ENCODE peak calls at places on chromosomes 1 and 21, in seven cellular contexts. M is tibial nerve, A is heart left ventricle, S is Peyer's patch, U is A549, L is NB4, X is upper lobe of left lung. E is an unnamed sample.

GRCh38 chr1:160045653-160046052 is 13.9 kb upstream of the PIGM start:
- DNase-seq in M (no peak), A (no peak), S (no peak), U (no peak), L (no peak), X (no peak), E (no peak)

GRCh38 chr1:235404190-235404589 is 37.0 kb downstream of the TBCE start:
- DNase-seq in M (no peak), A (no peak), S (no peak), U (no peak), L (no peak), X (no peak), E (no peak)

GRCh38 chr21:43644609-43645008 is 14.7 kb downstream of the HSF2BP start:
- DNase-seq in M (no peak), A (no peak), S (no peak), U (no peak), L (no peak), X (no peak), E (peak)

GRCh38 chr1:38073926-38074677 is 27.5 kb upstream of the POU3F1 start:
- DNase-seq in M (no peak), A (no peak), S (no peak), U (no peak), L (no peak), X (no peak), E (no peak)

GRCh38 chr1:5706239-5706638 is 286.0 kb downstream of the NPHP4 start:
- DNase-seq in M (no peak), A (no peak), S (no peak), U (no peak), L (no peak), X (no peak), E (no peak)

GRCh38 chr1:119782541-119783338 is 14.0 kb upstream of the HMGCS2 start:
- DNase-seq in M (no peak), A (no peak), S (no peak), U (no peak), L (peak), X (no peak), E (no peak)

GRCh38 chr1:234634387-234634786 is 24.4 kb upstream of the IRF2BP2 start:
- DNase-seq in M (no peak), A (no peak), S (no peak), U (no peak), L (no peak), X (no peak), E (no peak)

GRCh38 chr1:6351480-6352137 is 42.0 kb downstream of the ACOT7 start:
- DNase-seq in M (no peak), A (peak), S (peak), U (no peak), L (no peak), X (no peak), E (no peak)

GRCh38 chr21:28393279-28393678 is 599.4 kb downstream of the LTN1 start:
- DNase-seq in M (no peak), A (no peak), S (peak), U (no peak), L (no peak), X (peak), E (peak)

GRCh38 chr1:215900684-215901083 is 333.6 kb downstream of the KCTD3 start:
- DNase-seq in M (no peak), A (no peak), S (no peak), U (no peak), L (no peak), X (no peak), E (no peak)

DNA sequence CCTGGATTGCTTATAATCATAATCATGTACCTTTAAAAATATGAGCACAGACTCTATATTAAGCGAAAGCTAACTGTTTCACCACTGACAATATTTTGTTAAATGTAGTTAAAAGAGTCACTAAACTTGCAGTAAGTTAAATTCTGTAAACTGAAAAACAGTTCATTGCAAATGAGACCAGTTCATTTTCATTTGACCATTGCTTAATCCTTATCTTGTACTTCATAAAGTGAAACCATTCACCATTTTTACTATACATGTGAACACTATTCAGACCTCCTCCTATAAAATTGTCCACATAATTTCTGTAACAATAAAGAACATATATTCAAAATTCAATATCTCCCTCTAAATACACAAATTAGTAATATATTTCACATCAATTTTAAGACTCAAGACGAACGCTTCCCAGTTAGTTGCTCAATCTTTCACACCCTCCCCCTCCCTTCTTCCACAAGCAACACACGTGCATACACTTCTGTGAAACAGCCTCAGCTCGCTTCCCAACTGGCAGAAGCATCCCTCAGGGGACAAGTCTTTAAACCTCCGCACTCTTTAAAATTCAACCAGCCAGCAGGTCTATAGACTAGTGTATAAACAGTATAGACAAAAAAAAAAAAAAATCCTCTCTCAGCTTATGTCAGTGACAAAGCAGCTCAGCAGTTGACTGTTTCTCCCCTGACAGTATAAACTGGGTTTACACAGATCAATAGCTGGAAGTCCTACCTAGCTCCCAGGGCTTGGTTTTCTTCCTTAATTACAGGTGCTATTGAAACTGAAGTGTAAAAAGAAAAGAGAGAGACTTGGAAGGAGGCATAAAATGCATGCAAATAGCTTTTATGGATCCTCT is 99.6 kb downstream of the DENND1B start:
- DNase-seq in M (no peak), A (peak), S (no peak), U (no peak), L (peak), X (peak), E (peak)
- H3K4me3 ChIP-seq in M (peak), A (peak), S (no peak), U (peak), L (peak), X (no peak), E (no peak)

DNA sequence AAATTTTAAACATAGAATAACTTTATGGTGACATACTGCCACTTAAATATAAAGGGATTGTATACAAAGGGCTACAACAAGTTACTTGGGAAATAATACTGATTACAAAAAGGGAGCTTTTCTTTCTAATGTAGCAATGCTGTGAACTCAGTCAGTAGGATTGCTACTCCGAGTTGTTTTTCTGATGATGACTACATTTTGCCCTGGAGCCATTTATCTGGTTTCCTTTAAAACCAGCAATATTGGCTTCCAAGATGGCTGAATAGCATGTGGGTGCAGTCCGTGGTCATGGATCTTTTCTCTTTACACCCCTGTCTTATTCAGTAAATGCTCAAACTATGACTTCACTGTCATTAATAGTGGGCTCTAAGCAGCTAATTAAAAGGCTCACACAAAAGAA is 92.6 kb upstream of the NEK7 start:
- DNase-seq in M (no peak), A (no peak), S (no peak), U (no peak), L (no peak), X (no peak), E (no peak)
- TF ChIP-seq POLR2A in M (no peak), A (no peak), S (no peak), U (no peak), L (no peak), X (no peak), E (no peak)

DNA sequence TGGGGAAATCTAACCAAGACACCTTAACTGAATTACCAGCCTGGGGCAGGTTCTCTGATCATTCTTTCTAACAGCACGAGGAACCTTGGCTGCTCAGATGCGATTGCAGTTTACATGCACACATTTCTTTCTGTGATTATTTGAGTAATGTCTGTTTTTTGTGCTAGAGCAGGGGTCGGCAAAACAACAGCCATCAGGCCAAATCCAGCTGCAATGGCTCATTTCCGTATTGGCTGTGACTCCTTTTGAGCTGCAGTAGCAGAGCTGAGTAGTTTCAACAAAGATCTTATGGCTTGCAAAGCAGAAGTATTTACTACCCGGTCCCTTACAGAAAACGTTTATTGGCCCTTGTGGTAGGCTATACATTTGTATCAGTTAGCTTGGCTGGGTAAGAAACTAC is 37.1 kb downstream of the ZBTB18 start:
- DNase-seq in M (no peak), A (peak), S (no peak), U (no peak), L (no peak), X (no peak), E (no peak)
- TF ChIP-seq CTCF in M (no peak), A (no peak), S (no peak), U (no peak), L (no peak), X (no peak), E (no peak)

DNA sequence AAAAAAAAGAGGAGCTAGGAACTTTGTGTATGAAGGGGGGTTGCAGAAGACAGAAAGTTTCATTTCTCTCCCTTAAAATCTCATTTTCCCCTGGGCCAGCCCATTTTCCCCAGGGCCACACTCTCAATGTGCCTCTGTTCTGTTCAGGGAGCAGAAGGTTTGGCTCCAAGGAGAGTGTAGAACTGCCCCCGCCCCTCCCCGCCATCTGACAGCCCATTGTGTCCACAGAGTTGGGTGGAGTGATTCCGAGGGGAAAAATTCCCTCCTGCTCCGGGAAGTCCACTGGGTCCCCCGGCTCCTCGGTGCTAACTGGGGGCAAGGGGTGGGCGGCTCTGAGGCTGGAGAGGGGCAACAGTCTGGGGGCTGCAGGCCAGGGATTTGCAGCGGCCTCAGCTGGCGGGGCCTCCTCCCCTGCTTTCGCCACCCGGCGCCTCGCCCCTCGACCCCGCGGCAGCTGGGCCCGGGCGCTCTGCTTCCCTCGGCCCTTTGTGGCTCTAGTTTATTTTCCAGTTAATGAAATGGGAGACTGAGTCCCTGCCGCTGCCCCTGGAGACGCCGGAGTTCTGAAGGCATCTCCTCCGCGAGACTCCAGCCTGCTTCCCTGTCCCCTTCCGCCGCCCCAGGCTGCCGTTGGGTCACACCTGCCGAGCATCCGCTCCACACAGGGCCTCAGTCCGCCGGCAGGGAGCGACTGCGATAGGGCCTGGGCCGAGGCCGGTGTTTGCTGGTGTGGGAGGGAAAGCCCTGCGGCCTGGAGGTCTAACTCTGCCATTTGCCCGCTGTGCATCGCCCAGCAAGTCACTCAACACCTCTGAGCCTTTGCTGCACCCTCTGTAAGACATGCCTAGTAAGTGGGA is 14.7 kb upstream of the KIRREL1 start:
- DNase-seq in M (no peak), A (no peak), S (peak), U (no peak), L (no peak), X (no peak), E (no peak)
- H3K4me3 ChIP-seq in M (peak), A (peak), S (no peak), U (no peak), L (no peak), X (no peak), E (no peak)

GRCh38 chr1:23383547-23384311 is 14.1 kb upstream of the ZNF436 start:
- DNase-seq in M (no peak), A (no peak), S (no peak), U (no peak), L (no peak), X (no peak), E (no peak)

GRCh38 chr1:23376890-23377811 is 7.5 kb upstream of the ZNF436 start:
- DNase-seq in M (no peak), A (peak), S (peak), U (peak), L (peak), X (no peak), E (no peak)

GRCh38 chr1:23381233-23381885 is 11.7 kb upstream of the ZNF436 start:
- DNase-seq in M (no peak), A (no peak), S (no peak), U (no peak), L (no peak), X (no peak), E (no peak)

GRCh38 chr1:23384312-23385058 is 14.8 kb upstream of the ZNF436 start:
- DNase-seq in M (no peak), A (no peak), S (peak), U (no peak), L (no peak), X (no peak), E (no peak)

DNA sequence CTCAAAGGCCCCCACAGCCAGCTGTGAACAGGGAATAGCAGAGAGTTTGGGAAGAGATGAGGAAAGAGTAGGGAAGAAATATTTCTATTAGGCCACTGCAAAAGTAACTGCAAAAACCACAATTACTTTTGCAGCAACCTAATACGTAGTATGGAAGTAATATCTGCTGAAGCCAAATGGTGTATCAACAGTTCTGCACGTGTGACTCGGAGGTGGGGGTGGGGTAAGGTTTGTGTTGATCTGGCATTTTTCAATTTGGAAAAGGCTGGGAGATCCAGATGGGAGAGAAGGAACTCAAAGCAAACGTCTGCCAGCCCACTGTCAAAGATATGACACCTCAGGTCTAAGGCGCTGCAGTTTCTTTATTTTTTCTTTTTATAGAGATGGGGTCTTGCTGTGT is 11.1 kb upstream of the ZNF436 start:
- DNase-seq in M (no peak), A (no peak), S (no peak), U (no peak), L (no peak), X (no peak), E (no peak)
- TF ChIP-seq POLR2A in M (no peak), A (no peak), S (no peak), U (no peak), L (no peak), X (no peak), E (no peak)

GRCh38 chr1:24392604-24392946 is 21.0 kb downstream of the STPG1 start:
- DNase-seq in M (no peak), A (no peak), S (no peak), U (no peak), L (no peak), X (no peak), E (no peak)
- TF ChIP-seq CTCF in M (peak), A (peak), S (no peak), U (no peak), L (no peak), X (no peak), E (no peak)

GRCh38 chr21:46550511-46550941 is 54.4 kb downstream of the S100B start:
- DNase-seq in M (no peak), A (no peak), S (no peak), U (no peak), L (no peak), X (peak), E (peak)

GRCh38 chr21:46552865-46553379 is 52.0 kb downstream of the S100B start:
- DNase-seq in M (no peak), A (no peak), S (no peak), U (no peak), L (no peak), X (no peak), E (no peak)

GRCh38 chr21:46553993-46554392 is 50.9 kb downstream of the S100B start:
- DNase-seq in M (no peak), A (no peak), S (no peak), U (no peak), L (no peak), X (no peak), E (no peak)

GRCh38 chr21:46551636-46552241 is 53.1 kb downstream of the S100B start:
- DNase-seq in M (no peak), A (no peak), S (no peak), U (no peak), L (peak), X (peak), E (no peak)

GRCh38 chr21:46552274-46552673 is 52.6 kb downstream of the S100B start:
- DNase-seq in M (no peak), A (no peak), S (no peak), U (no peak), L (peak), X (peak), E (no peak)
- H3K4me3 ChIP-seq in M (no peak), A (no peak), S (no peak), U (no peak), L (no peak), X (no peak), E (no peak)

GRCh38 chr1:155652951-155653350 is 35.6 kb downstream of the YY1AP1 start:
- DNase-seq in M (no peak), A (no peak), S (no peak), U (no peak), L (no peak), X (no peak), E (no peak)

GRCh38 chr1:155651861-155652661 is 36.5 kb downstream of the YY1AP1 start:
- DNase-seq in M (no peak), A (no peak), S (no peak), U (no peak), L (peak), X (no peak), E (no peak)

GRCh38 chr1:155657463-155657862 is 31.1 kb downstream of the YY1AP1 start:
- DNase-seq in M (no peak), A (no peak), S (no peak), U (no peak), L (no peak), X (no peak), E (no peak)
- TF ChIP-seq POLR2A in M (no peak), A (no peak), S (no peak), U (no peak), L (no peak), X (no peak), E (no peak)

DNA sequence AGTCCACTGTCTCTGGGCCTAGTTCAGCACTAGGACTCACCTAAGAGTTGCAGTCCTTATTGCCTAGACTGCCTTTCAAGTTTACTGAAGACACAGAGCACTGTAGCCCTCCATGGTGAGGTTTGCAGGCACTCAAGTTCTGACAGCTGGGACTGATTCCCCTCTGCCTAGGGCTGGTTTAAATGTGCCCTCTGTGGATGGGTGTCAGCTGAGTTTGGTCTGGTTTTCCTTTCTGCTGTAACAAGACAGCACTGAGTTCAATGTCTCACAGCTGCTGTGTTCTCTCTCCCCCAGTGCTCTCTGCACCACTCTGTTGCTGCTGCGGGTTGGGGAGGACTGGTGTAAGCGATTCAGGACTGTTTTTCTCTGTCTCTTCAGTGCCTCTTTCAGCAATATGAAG is 75.2 kb upstream of the C1orf21 start:
- DNase-seq in M (no peak), A (no peak), S (no peak), U (no peak), L (no peak), X (no peak), E (no peak)
- TF ChIP-seq CTCF in M (no peak), A (no peak), S (no peak), U (no peak), L (no peak), X (no peak), E (no peak)

DNA sequence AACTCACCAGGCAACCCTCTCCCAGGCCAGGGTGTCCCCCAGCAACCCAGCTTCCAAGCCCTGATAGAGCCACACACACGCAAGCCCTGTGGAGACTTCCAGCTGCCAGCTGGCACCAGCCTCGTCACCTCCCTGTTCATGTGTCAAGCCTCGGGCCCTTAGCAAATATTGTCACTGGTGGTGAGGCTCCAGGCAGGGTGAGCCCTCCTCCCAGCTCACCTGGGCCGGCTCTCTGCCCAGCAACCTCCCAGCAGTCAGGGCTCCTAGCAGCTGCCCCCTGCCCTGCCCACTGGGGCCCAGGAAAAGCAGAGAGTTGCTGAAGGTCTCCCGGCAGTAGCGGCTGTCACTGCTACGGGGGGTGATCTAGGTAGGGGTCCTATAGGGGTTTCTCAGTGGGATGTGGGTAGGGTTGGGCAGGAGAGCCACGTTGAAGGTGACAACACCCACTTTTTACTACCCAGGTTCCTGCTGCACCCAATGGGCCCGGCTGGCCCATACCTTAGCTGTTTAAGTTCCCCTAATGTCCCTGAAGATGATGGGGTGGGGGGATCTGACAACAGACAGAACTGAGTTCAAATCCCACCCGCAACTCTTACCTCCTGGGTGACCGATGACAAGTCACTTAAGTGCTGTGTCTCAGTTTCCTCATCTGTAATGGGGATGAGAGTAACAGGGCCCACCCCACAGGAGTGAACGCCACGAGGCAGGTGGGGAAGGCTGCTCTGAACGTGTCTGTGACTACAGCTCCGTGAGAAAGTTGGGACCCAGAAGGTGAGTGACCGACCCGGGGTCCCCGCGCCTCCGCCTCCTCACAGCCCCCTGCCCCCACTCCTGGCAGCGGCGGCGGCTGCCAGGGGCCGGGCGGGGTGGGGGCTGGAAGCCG is 678 bp downstream of the TTC39A start:
- DNase-seq in M (no peak), A (peak), S (peak), U (no peak), L (no peak), X (peak), E (no peak)
- H3K4me3 ChIP-seq in M (peak), A (peak), S (no peak), U (peak), L (no peak), X (no peak), E (no peak)